ENCODE peak calls at places on chromosomes 11 and 22, in ten cellular contexts. B is NCI-H1092 treated with DMSO at 0.1 percent for 48 hours; P is amniotic stem cell; Z is fibroblast of the aortic adventitia; D is MG63; O is activated CD4-positive, alpha-beta T cell treated with anti-CD3 and anti-CD28 coated beads, Interleukin-2, amount 50 U/mL, for 48 hours; R is Kasumi-1; T is NCI-H69; L is CD8-positive, alpha-beta memory T cell; G is GM19239. V is an unnamed sample.

GRCh38 chr22:23565942-23566715 is 14.0 kb downstream of the IGLL1 start:
- DNase-seq in B (peak; percentile 31), P (no peak), Z (no peak), D (no peak), O (peak; percentile 10), R (no peak), T (peak; percentile 58), L (no peak), G (no peak), V (no peak)

GRCh38 chr11:120486138-120486537 is 25.4 kb upstream of the GRIK4 start:
- DNase-seq in B (no peak), P (no peak), Z (no peak), D (no peak), O (no peak), R (no peak), T (no peak), L (no peak), G (no peak), V (no peak)

GRCh38 chr11:92844197-92844596 is 125.3 kb upstream of the MTNR1B start:
- DNase-seq in B (no peak), P (no peak), Z (no peak), D (no peak), O (no peak), R (no peak), T (no peak), L (no peak), G (no peak), V (no peak)

GRCh38 chr11:71251761-71252433 is 480 bp downstream of the SHANK2 start:
- DNase-seq in B (peak; percentile 64), P (no peak), Z (no peak), D (peak; percentile 25), O (no peak), R (no peak), T (peak; percentile 62), L (no peak), G (peak; percentile 79), V (peak; percentile 7)

GRCh38 chr11:122150484-122151124 is 34.6 kb upstream of the BLID start:
- DNase-seq in B (peak; percentile 54), P (no peak), Z (no peak), D (no peak), O (no peak), R (no peak), T (peak; percentile 10), L (no peak), G (no peak), V (no peak)

GRCh38 chr11:126695293-126695692 is 305.3 kb downstream of the KIRREL3 start:
- DNase-seq in B (no peak), P (no peak), Z (peak; percentile 13), D (no peak), O (no peak), R (no peak), T (no peak), L (no peak), G (no peak), V (no peak)

GRCh38 chr11:67384851-67385366 is 6.9 kb upstream of the RAD9A start:
- DNase-seq in B (peak; percentile 38), P (no peak), Z (peak; percentile 58), D (peak; percentile 79), O (no peak), R (no peak), T (peak; percentile 57), L (no peak), G (no peak), V (no peak)

GRCh38 chr11:8025816-8026215 is 38.7 kb downstream of the EIF3F start:
- DNase-seq in B (no peak), P (peak; percentile 63), Z (peak; percentile 86), D (no peak), O (no peak), R (no peak), T (no peak), L (no peak), G (no peak), V (no peak)

GRCh38 chr22:39574779-39575551 is 4.4 kb downstream of the CACNA1I start:
- DNase-seq in B (no peak), P (peak; percentile 75), Z (peak; percentile 69), D (peak; percentile 94), O (no peak), R (no peak), T (peak; percentile 14), L (no peak), G (no peak), V (no peak)

GRCh38 chr11:65124480-65125196 is 2.5 kb downstream of the MRPL49 start:
- DNase-seq in B (no peak), P (no peak), Z (no peak), D (no peak), O (no peak), R (no peak), T (no peak), L (no peak), G (no peak), V (no peak)

GRCh38 chr11:123559418-123559817 is 95.0 kb downstream of the SCN3B start:
- DNase-seq in B (peak; percentile 78), P (no peak), Z (peak; percentile 51), D (no peak), O (no peak), R (no peak), T (peak; percentile 72), L (no peak), G (no peak), V (no peak)

GRCh38 chr11:109939176-109939810 is 153.9 kb upstream of the ZC3H12C start:
- DNase-seq in B (peak; percentile 88), P (peak; percentile 41), Z (peak; percentile 89), D (peak; percentile 20), O (no peak), R (peak; percentile 82), T (peak; percentile 94), L (no peak), G (no peak), V (no peak)

GRCh38 chr11:61587951-61588695 is 7.2 kb upstream of the SYT7 start:
- DNase-seq in B (no peak), P (no peak), Z (no peak), D (peak; percentile 39), O (peak; percentile 80), R (no peak), T (peak; percentile 84), L (peak; percentile 67), G (peak; percentile 46), V (no peak)

GRCh38 chr22:24008381-24009226 is 2.5 kb upstream of the CABIN1 start:
- DNase-seq in B (no peak), P (no peak), Z (no peak), D (no peak), O (no peak), R (no peak), T (no peak), L (no peak), G (no peak), V (no peak)

GRCh38 chr11:117201516-117201866 is 2.3 kb downstream of the TAGLN start:
- DNase-seq in B (no peak), P (no peak), Z (no peak), D (no peak), O (no peak), R (no peak), T (no peak), L (no peak), G (no peak), V (no peak)

GRCh38 chr22:21098099-21098671 is 52.4 kb downstream of the LRRC74B start:
- DNase-seq in B (no peak), P (no peak), Z (no peak), D (no peak), O (peak; percentile 12), R (no peak), T (no peak), L (no peak), G (no peak), V (no peak)

GRCh38 chr11:75439495-75440120 is 6.6 kb upstream of the KLHL35 start:
- DNase-seq in B (no peak), P (no peak), Z (no peak), D (no peak), O (no peak), R (no peak), T (no peak), L (no peak), G (no peak), V (no peak)

GRCh38 chr11:94558932-94559331 is 8.2 kb upstream of the PIWIL4 start:
- DNase-seq in B (no peak), P (no peak), Z (no peak), D (no peak), O (no peak), R (no peak), T (no peak), L (no peak), G (no peak), V (no peak)

GRCh38 chr11:123729602-123730001 is 11.9 kb downstream of the ZNF202 start:
- DNase-seq in B (no peak), P (no peak), Z (peak; percentile 12), D (no peak), O (no peak), R (no peak), T (no peak), L (no peak), G (no peak), V (no peak)

GRCh38 chr11:86695391-86695790 is 23.0 kb upstream of the ME3 start:
- DNase-seq in B (no peak), P (no peak), Z (no peak), D (no peak), O (no peak), R (no peak), T (no peak), L (no peak), G (no peak), V (no peak)

GRCh38 chr22:48724899-48725298 is 1102.8 kb downstream of the BRD1 start:
- DNase-seq in B (no peak), P (no peak), Z (no peak), D (no peak), O (no peak), R (no peak), T (no peak), L (no peak), G (no peak), V (no peak)

GRCh38 chr11:26198697-26199096 is 133.2 kb upstream of the ANO3 start:
- DNase-seq in B (no peak), P (no peak), Z (no peak), D (no peak), O (no peak), R (no peak), T (no peak), L (no peak), G (no peak), V (no peak)

GRCh38 chr11:93757924-93758865 is 16.7 kb downstream of the C11orf54 start:
- DNase-seq in B (no peak), P (no peak), Z (no peak), D (no peak), O (no peak), R (no peak), T (no peak), L (no peak), G (no peak), V (no peak)

GRCh38 chr11:94794287-94795168 is 26.4 kb downstream of the AMOTL1 start:
- DNase-seq in B (peak; percentile 71), P (peak; percentile 56), Z (peak; percentile 96), D (peak; percentile 85), O (no peak), R (peak; percentile 57), T (peak; percentile 51), L (no peak), G (no peak), V (no peak)

GRCh38 chr22:39244496-39245129 is at the start of gene PDGFB:
- DNase-seq in B (no peak), P (no peak), Z (no peak), D (no peak), O (no peak), R (peak; percentile 52), T (peak; percentile 66), L (no peak), G (no peak), V (no peak)

GRCh38 chr22:31872209-31872608 is 72.1 kb upstream of the YWHAH start:
- DNase-seq in B (no peak), P (no peak), Z (no peak), D (no peak), O (peak; percentile 7), R (peak; percentile 2), T (peak; percentile 25), L (no peak), G (no peak), V (no peak)

GRCh38 chr11:76459299-76459698 is 14.5 kb downstream of the EMSY start:
- DNase-seq in B (no peak), P (no peak), Z (no peak), D (no peak), O (no peak), R (peak; percentile 18), T (peak; percentile 18), L (no peak), G (no peak), V (no peak)

GRCh38 chr11:21511835-21512440 is 680.9 kb upstream of the ANO5 start:
- DNase-seq in B (peak; percentile 75), P (no peak), Z (peak; percentile 5), D (peak; percentile 48), O (peak; percentile 47), R (peak; percentile 60), T (peak; percentile 96), L (no peak), G (peak; percentile 1), V (no peak)